ENCODE peak calls at places on chromosomes 5 and 9, in seven cellular contexts. One of them, this sample, is unnamed.

GRCh38 chr5:60916646-60917045 is 28.2 kb downstream of the ERCC8 start:
- DNase-seq in kidney: no peak
- DNase-seq in heart right ventricle: no peak
- DNase-seq in fibroblast of mammary gland: peak; percentile 31
- DNase-seq in NAMALWA: no peak
- DNase-seq in adrenal gland: no peak
- DNase-seq in HTR-8/SVneo: no peak
- DNase-seq in this sample: no peak

GRCh38 chr9:84823426-84824271 is 154.1 kb downstream of the NTRK2 start:
- DNase-seq in kidney: no peak
- DNase-seq in heart right ventricle: peak; percentile 12
- DNase-seq in fibroblast of mammary gland: no peak
- DNase-seq in NAMALWA: no peak
- DNase-seq in adrenal gland: no peak
- DNase-seq in HTR-8/SVneo: no peak
- DNase-seq in this sample: no peak

GRCh38 chr9:5478214-5478613 is 27.9 kb downstream of the CD274 start:
- DNase-seq in kidney: no peak
- DNase-seq in heart right ventricle: no peak
- DNase-seq in fibroblast of mammary gland: no peak
- DNase-seq in NAMALWA: no peak
- DNase-seq in adrenal gland: no peak
- DNase-seq in HTR-8/SVneo: no peak
- DNase-seq in this sample: no peak

GRCh38 chr9:119370816-119371215 is 1.6 kb upstream of the BRINP1 start:
- DNase-seq in kidney: peak; percentile 66
- DNase-seq in heart right ventricle: peak; percentile 29
- DNase-seq in fibroblast of mammary gland: peak; percentile 31
- DNase-seq in NAMALWA: peak; percentile 12
- DNase-seq in adrenal gland: peak; percentile 42
- DNase-seq in HTR-8/SVneo: no peak
- DNase-seq in this sample: no peak

GRCh38 chr9:133729646-133730281 is 8.4 kb downstream of the SARDH start:
- DNase-seq in kidney: peak; percentile 69
- DNase-seq in heart right ventricle: no peak
- DNase-seq in fibroblast of mammary gland: no peak
- DNase-seq in NAMALWA: no peak
- DNase-seq in adrenal gland: no peak
- DNase-seq in HTR-8/SVneo: no peak
- DNase-seq in this sample: no peak

GRCh38 chr5:108196276-108196675 is 185.6 kb downstream of the FBXL17 start:
- DNase-seq in kidney: no peak
- DNase-seq in heart right ventricle: no peak
- DNase-seq in fibroblast of mammary gland: peak; percentile 7
- DNase-seq in NAMALWA: no peak
- DNase-seq in adrenal gland: no peak
- DNase-seq in HTR-8/SVneo: no peak
- DNase-seq in this sample: no peak

GRCh38 chr5:137741718-137742117 is 5.8 kb upstream of the KLHL3 start:
- DNase-seq in kidney: no peak
- DNase-seq in heart right ventricle: no peak
- DNase-seq in fibroblast of mammary gland: no peak
- DNase-seq in NAMALWA: no peak
- DNase-seq in adrenal gland: no peak
- DNase-seq in HTR-8/SVneo: no peak
- DNase-seq in this sample: no peak

GRCh38 chr9:69573666-69574456 is 98.3 kb downstream of the APBA1 start:
- DNase-seq in kidney: no peak
- DNase-seq in heart right ventricle: no peak
- DNase-seq in fibroblast of mammary gland: peak; percentile 20
- DNase-seq in NAMALWA: no peak
- DNase-seq in adrenal gland: no peak
- DNase-seq in HTR-8/SVneo: no peak
- DNase-seq in this sample: no peak

GRCh38 chr9:34987160-34988040 is 2.1 kb upstream of the DNAJB5 start:
- DNase-seq in kidney: no peak
- DNase-seq in heart right ventricle: no peak
- DNase-seq in fibroblast of mammary gland: peak; percentile 52
- DNase-seq in NAMALWA: no peak
- DNase-seq in adrenal gland: no peak
- DNase-seq in HTR-8/SVneo: no peak
- DNase-seq in this sample: no peak

GRCh38 chr9:115943591-115944165 is 209.9 kb upstream of the PAPPA start:
- DNase-seq in kidney: no peak
- DNase-seq in heart right ventricle: no peak
- DNase-seq in fibroblast of mammary gland: no peak
- DNase-seq in NAMALWA: no peak
- DNase-seq in adrenal gland: no peak
- DNase-seq in HTR-8/SVneo: no peak
- DNase-seq in this sample: no peak

GRCh38 chr9:116202219-116202912 is 48.8 kb downstream of the PAPPA start:
- DNase-seq in kidney: no peak
- DNase-seq in heart right ventricle: no peak
- DNase-seq in fibroblast of mammary gland: no peak
- DNase-seq in NAMALWA: no peak
- DNase-seq in adrenal gland: no peak
- DNase-seq in HTR-8/SVneo: no peak
- DNase-seq in this sample: no peak

GRCh38 chr5:11520241-11520929 is 383.9 kb downstream of the CTNND2 start:
- DNase-seq in kidney: no peak
- DNase-seq in heart right ventricle: no peak
- DNase-seq in fibroblast of mammary gland: no peak
- DNase-seq in NAMALWA: no peak
- DNase-seq in adrenal gland: no peak
- DNase-seq in HTR-8/SVneo: no peak
- DNase-seq in this sample: no peak

GRCh38 chr5:172303996-172304335 is 20.4 kb upstream of the UBTD2 start:
- DNase-seq in kidney: no peak
- DNase-seq in heart right ventricle: no peak
- DNase-seq in fibroblast of mammary gland: no peak
- DNase-seq in NAMALWA: no peak
- DNase-seq in adrenal gland: no peak
- DNase-seq in HTR-8/SVneo: no peak
- DNase-seq in this sample: no peak

GRCh38 chr9:120344230-120344629 is 235.7 kb downstream of the CDK5RAP2 start:
- DNase-seq in kidney: no peak
- DNase-seq in heart right ventricle: no peak
- DNase-seq in fibroblast of mammary gland: peak; percentile 93
- DNase-seq in NAMALWA: no peak
- DNase-seq in adrenal gland: no peak
- DNase-seq in HTR-8/SVneo: peak; percentile 44
- DNase-seq in this sample: peak; percentile 47

GRCh38 chr5:39494099-39494498 is 69.3 kb upstream of the DAB2 start:
- DNase-seq in kidney: no peak
- DNase-seq in heart right ventricle: no peak
- DNase-seq in fibroblast of mammary gland: no peak
- DNase-seq in NAMALWA: no peak
- DNase-seq in adrenal gland: no peak
- DNase-seq in HTR-8/SVneo: no peak
- DNase-seq in this sample: no peak

GRCh38 chr5:102670224-102670836 is 84.8 kb upstream of the PAM start:
- DNase-seq in kidney: no peak
- DNase-seq in heart right ventricle: peak; percentile 6
- DNase-seq in fibroblast of mammary gland: peak; percentile 49
- DNase-seq in NAMALWA: peak; percentile 15
- DNase-seq in adrenal gland: peak; percentile 26
- DNase-seq in HTR-8/SVneo: peak; percentile 29
- DNase-seq in this sample: peak; percentile 47

GRCh38 chr9:69877852-69878507 is 57.4 kb downstream of the CFAP95 start:
- DNase-seq in kidney: no peak
- DNase-seq in heart right ventricle: no peak
- DNase-seq in fibroblast of mammary gland: peak; percentile 60
- DNase-seq in NAMALWA: peak; percentile 47
- DNase-seq in adrenal gland: no peak
- DNase-seq in HTR-8/SVneo: peak; percentile 23
- DNase-seq in this sample: peak; percentile 22

GRCh38 chr5:74433255-74434123 is 207.0 kb downstream of the ENC1 start:
- DNase-seq in kidney: no peak
- DNase-seq in heart right ventricle: no peak
- DNase-seq in fibroblast of mammary gland: peak; percentile 15
- DNase-seq in NAMALWA: peak; percentile 4
- DNase-seq in adrenal gland: no peak
- DNase-seq in HTR-8/SVneo: peak; percentile 46
- DNase-seq in this sample: no peak

GRCh38 chr9:113587471-113588031 is 124.0 kb downstream of the RGS3 start:
- DNase-seq in kidney: peak; percentile 82
- DNase-seq in heart right ventricle: peak; percentile 81
- DNase-seq in fibroblast of mammary gland: peak; percentile 36
- DNase-seq in NAMALWA: peak; percentile 36
- DNase-seq in adrenal gland: no peak
- DNase-seq in HTR-8/SVneo: peak; percentile 25
- DNase-seq in this sample: no peak

GRCh38 chr9:125189011-125189360 is 617 bp downstream of the PPP6C start:
- DNase-seq in kidney: peak; percentile 84
- DNase-seq in heart right ventricle: peak; percentile 21
- DNase-seq in fibroblast of mammary gland: no peak
- DNase-seq in NAMALWA: peak; percentile 56
- DNase-seq in adrenal gland: peak; percentile 30
- DNase-seq in HTR-8/SVneo: no peak
- DNase-seq in this sample: no peak

GRCh38 chr9:137070906-137071275 is 534 bp upstream of the SAPCD2 start:
- DNase-seq in kidney: peak; percentile 92
- DNase-seq in heart right ventricle: peak; percentile 81
- DNase-seq in fibroblast of mammary gland: no peak
- DNase-seq in NAMALWA: peak; percentile 49
- DNase-seq in adrenal gland: no peak
- DNase-seq in HTR-8/SVneo: no peak
- DNase-seq in this sample: no peak

GRCh38 chr5:57298985-57299491 is 125.2 kb downstream of the GPBP1 start:
- DNase-seq in kidney: no peak
- DNase-seq in heart right ventricle: peak; percentile 68
- DNase-seq in fibroblast of mammary gland: peak; percentile 87
- DNase-seq in NAMALWA: peak; percentile 66
- DNase-seq in adrenal gland: peak; percentile 36
- DNase-seq in HTR-8/SVneo: peak; percentile 50
- DNase-seq in this sample: peak; percentile 79

GRCh38 chr9:128523199-128523925 is 18.8 kb downstream of the GLE1 start:
- DNase-seq in kidney: peak; percentile 77
- DNase-seq in heart right ventricle: no peak
- DNase-seq in fibroblast of mammary gland: peak; percentile 78
- DNase-seq in NAMALWA: peak; percentile 17
- DNase-seq in adrenal gland: peak; percentile 50
- DNase-seq in HTR-8/SVneo: no peak
- DNase-seq in this sample: no peak

GRCh38 chr9:2263665-2264064 is 248.5 kb downstream of the SMARCA2 start:
- DNase-seq in kidney: no peak
- DNase-seq in heart right ventricle: no peak
- DNase-seq in fibroblast of mammary gland: no peak
- DNase-seq in NAMALWA: peak; percentile 46
- DNase-seq in adrenal gland: no peak
- DNase-seq in HTR-8/SVneo: no peak
- DNase-seq in this sample: no peak

GRCh38 chr5:43314724-43315123 is 1.5 kb upstream of the HMGCS1 start:
- DNase-seq in kidney: no peak
- DNase-seq in heart right ventricle: no peak
- DNase-seq in fibroblast of mammary gland: no peak
- DNase-seq in NAMALWA: no peak
- DNase-seq in adrenal gland: no peak
- DNase-seq in HTR-8/SVneo: no peak
- DNase-seq in this sample: no peak

GRCh38 chr9:27645166-27645840 is 72.0 kb upstream of the C9orf72 start:
- DNase-seq in kidney: no peak
- DNase-seq in heart right ventricle: no peak
- DNase-seq in fibroblast of mammary gland: no peak
- DNase-seq in NAMALWA: no peak
- DNase-seq in adrenal gland: no peak
- DNase-seq in HTR-8/SVneo: no peak
- DNase-seq in this sample: no peak

GRCh38 chr9:127049581-127049980 is 72.9 kb downstream of the ANGPTL2 start:
- DNase-seq in kidney: no peak
- DNase-seq in heart right ventricle: no peak
- DNase-seq in fibroblast of mammary gland: peak; percentile 34
- DNase-seq in NAMALWA: no peak
- DNase-seq in adrenal gland: no peak
- DNase-seq in HTR-8/SVneo: no peak
- DNase-seq in this sample: no peak

GRCh38 chr5:159910843-159911229 is 5.4 kb upstream of the ADRA1B start:
- DNase-seq in kidney: no peak
- DNase-seq in heart right ventricle: no peak
- DNase-seq in fibroblast of mammary gland: no peak
- DNase-seq in NAMALWA: no peak
- DNase-seq in adrenal gland: no peak
- DNase-seq in HTR-8/SVneo: no peak
- DNase-seq in this sample: no peak